ENCODE peak calls at places on chromosomes 16 and 17, in eight cellular contexts. H is tibial nerve, B is AG09319, I is AG10803, N is cardiac fibroblast, L is IMR-90, V is NB4, E is RWPE1. U is an unnamed sample.

GRCh38 chr17:33901085-33901484 is 354.0 kb upstream of the CCL2 start:
- DNase-seq in E (no peak), V (no peak), H (no peak), I (no peak), L (no peak), B (no peak), N (no peak), U (no peak)

GRCh38 chr17:83189673-83190385 is 110.4 kb downstream of the METRNL start:
- DNase-seq in B (peak; percentile 56), V (no peak), N (peak; percentile 48), L (peak; percentile 90), I (peak; percentile 97), E (no peak), H (peak; percentile 53), U (peak; percentile 68)

GRCh38 chr17:16997514-16998429 is 25.9 kb upstream of the TNFRSF13B start:
- DNase-seq in I (no peak), H (no peak), N (no peak), L (no peak), B (no peak), V (peak; percentile 90), E (no peak), U (no peak)

GRCh38 chr17:42673266-42673884 is 3.4 kb downstream of the PLEKHH3 start:
- DNase-seq in N (no peak), B (no peak), V (peak; percentile 12), H (no peak), E (no peak), I (no peak), L (no peak), U (no peak)

GRCh38 chr17:73689596-73690275 is 45.5 kb upstream of the SDK2 start:
- DNase-seq in E (no peak), V (no peak), N (no peak), H (no peak), I (no peak), B (no peak), L (no peak), U (peak; percentile 25)

GRCh38 chr17:17075037-17075755 is 32.9 kb downstream of the MPRIP start:
- DNase-seq in V (no peak), E (peak; percentile 55), H (peak; percentile 64), L (peak; percentile 85), N (peak; percentile 77), B (no peak), I (peak; percentile 75), U (no peak)

GRCh38 chr16:52113812-52114211 is 433.1 kb downstream of the TOX3 start:
- DNase-seq in V (no peak), E (no peak), L (no peak), H (no peak), N (no peak), I (no peak), B (no peak), U (no peak)

GRCh38 chr17:47693667-47694017 is 319 bp upstream of the TBKBP1 start:
- DNase-seq in V (no peak), I (no peak), E (no peak), N (no peak), B (no peak), H (no peak), L (no peak), U (no peak)

GRCh38 chr16:83187404-83187803 is 560.6 kb downstream of the CDH13 start:
- DNase-seq in L (peak; percentile 89), N (peak; percentile 52), B (peak; percentile 10), I (peak; percentile 62), E (peak; percentile 57), V (no peak), H (no peak), U (no peak)

GRCh38 chr16:65122974-65123845 is 1.3 kb upstream of the CDH11 start:
- DNase-seq in E (peak; percentile 16), N (peak; percentile 78), I (peak; percentile 79), B (peak; percentile 50), H (peak; percentile 62), V (no peak), L (peak; percentile 63), U (no peak)

GRCh38 chr16:19294156-19294649 is 8.7 kb downstream of the CLEC19A start:
- DNase-seq in H (peak; percentile 40), V (peak; percentile 42), N (peak; percentile 1), E (no peak), L (no peak), B (no peak), I (no peak), U (no peak)

GRCh38 chr17:76869209-76869877 is 1.1 kb downstream of the MGAT5B start:
- DNase-seq in I (no peak), H (no peak), N (no peak), E (no peak), B (no peak), V (no peak), L (no peak), U (no peak)

GRCh38 chr17:8552582-8553320 is 77.8 kb downstream of the MYH10 start:
- DNase-seq in B (no peak), N (no peak), V (no peak), H (no peak), E (peak; percentile 62), L (peak; percentile 64), I (peak; percentile 45), U (no peak)

GRCh38 chr16:83171396-83171795 is 544.6 kb downstream of the CDH13 start:
- DNase-seq in E (no peak), V (no peak), B (no peak), N (no peak), L (no peak), H (no peak), I (no peak), U (no peak)

GRCh38 chr16:66740010-66740409 is 11.4 kb downstream of the DYNC1LI2 start:
- DNase-seq in B (no peak), I (no peak), E (peak; percentile 49), H (no peak), L (peak; percentile 32), V (peak; percentile 62), N (peak; percentile 58), U (no peak)

GRCh38 chr16:4693956-4694663 is 748 bp downstream of the NUDT16L1 start:
- DNase-seq in E (peak; percentile 36), N (peak; percentile 63), I (peak; percentile 46), V (peak; percentile 55), B (no peak), L (peak; percentile 38), H (no peak), U (peak; percentile 72)

GRCh38 chr16:4693296-4693955 is at the start of gene NUDT16L1:
- DNase-seq in I (peak; percentile 92), B (peak; percentile 83), V (peak; percentile 96), L (peak; percentile 89), E (peak; percentile 97), H (peak; percentile 89), N (peak; percentile 96), U (peak; percentile 98)

GRCh38 chr16:4696172-4696904 is 3.0 kb downstream of the NUDT16L1 start:
- DNase-seq in N (peak; percentile 51), I (no peak), V (peak; percentile 8), H (peak; percentile 41), L (no peak), B (no peak), E (no peak), U (no peak)

GRCh38 chr16:4695473-4696171 is 2.3 kb downstream of the NUDT16L1 start:
- DNase-seq in N (no peak), L (no peak), B (no peak), V (no peak), H (no peak), I (no peak), E (no peak), U (no peak)

GRCh38 chr16:4694664-4695451 is 1.5 kb downstream of the NUDT16L1 start:
- DNase-seq in B (no peak), H (peak; percentile 44), V (peak; percentile 32), I (peak; percentile 16), E (no peak), N (no peak), L (no peak), U (no peak)
- TF ChIP-seq CTCF in B (peak; percentile 9), H (no peak), V (peak; percentile 7), I (peak; percentile 13), E (no peak), N (no peak), L (no peak), U (no peak)

GRCh38 chr16:4746991-4747574 is 12.7 kb downstream of the DNAAF8 start:
- DNase-seq in N (peak; percentile 57), L (no peak), V (no peak), H (no peak), I (peak; percentile 42), E (no peak), B (no peak), U (no peak)

GRCh38 chr16:4744758-4745569 is 10.6 kb downstream of the DNAAF8 start:
- DNase-seq in H (no peak), I (no peak), V (no peak), L (no peak), B (no peak), N (no peak), E (no peak), U (no peak)

GRCh38 chr16:4746215-4746614 is 11.9 kb downstream of the DNAAF8 start:
- DNase-seq in E (no peak), L (no peak), V (no peak), N (no peak), I (no peak), H (no peak), B (no peak), U (no peak)

GRCh38 chr16:4747906-4748681 is 13.8 kb downstream of the DNAAF8 start:
- DNase-seq in I (no peak), E (no peak), B (no peak), H (no peak), N (no peak), L (no peak), V (no peak), U (no peak)

GRCh38 chr16:4743217-4743897 is 9.0 kb downstream of the DNAAF8 start:
- DNase-seq in N (no peak), H (no peak), I (no peak), E (no peak), B (no peak), V (no peak), L (no peak), U (no peak)
- TF ChIP-seq CTCF in N (no peak), H (no peak), I (no peak), E (no peak), B (no peak), V (no peak), L (no peak), U (no peak)

GRCh38 chr16:69724414-69724873 is 1.9 kb downstream of the NQO1 start:
- DNase-seq in E (no peak), H (no peak), V (no peak), I (no peak), N (no peak), B (no peak), L (no peak), U (no peak)

GRCh38 chr16:69721441-69721957 is 4.9 kb downstream of the NQO1 start:
- DNase-seq in E (no peak), I (no peak), B (no peak), L (no peak), V (no peak), H (no peak), N (no peak), U (peak; percentile 11)

GRCh38 chr16:69717066-69717465 is 9.3 kb downstream of the NQO1 start:
- DNase-seq in L (no peak), N (no peak), B (no peak), I (no peak), H (no peak), E (no peak), V (no peak), U (no peak)

GRCh38 chr16:69718365-69718764 is 8.0 kb downstream of the NQO1 start:
- DNase-seq in L (no peak), B (no peak), N (no peak), I (no peak), H (no peak), E (no peak), V (no peak), U (peak; percentile 11)

GRCh38 chr16:69720822-69721430 is 5.4 kb downstream of the NQO1 start:
- DNase-seq in I (no peak), L (no peak), H (no peak), B (no peak), N (no peak), E (no peak), V (no peak), U (peak; percentile 29)
- TF ChIP-seq CTCF in I (no peak), L (no peak), H (no peak), B (no peak), N (no peak), E (no peak), V (no peak), U (no peak)

GRCh38 chr17:45270828-45271418 is 9.0 kb upstream of the SPATA32 start:
- DNase-seq in I (no peak), E (no peak), B (no peak), L (no peak), N (no peak), V (peak; percentile 57), H (no peak), U (no peak)
- TF ChIP-seq CTCF in I (peak; percentile 48), E (peak; percentile 42), B (peak; percentile 40), L (peak; percentile 47), N (peak; percentile 80), V (peak; percentile 80), H (peak; percentile 23), U (peak; percentile 74)